ENCODE peak calls at places on chromosomes 6 and 20, in nine cellular contexts. K, E, B, J, Z, H, F, P and Y are unnamed samples.
A peak's percentile ranks its signal among the peaks of the same experiment; 100 is the strongest.

GRCh38 chr6:27591660-27592059 is 118.8 kb upstream of the ZNF184 start:
- DNase-seq in K (no peak), E (no peak), B (peak; percentile 31), J (no peak), Z (peak; percentile 46), H (no peak), F (no peak), P (peak; percentile 75), Y (peak; percentile 59)

GRCh38 chr20:19583532-19584175 is 174.4 kb upstream of the RIN2 start:
- DNase-seq in K (peak; percentile 60), E (peak; percentile 79), B (peak; percentile 91), J (peak; percentile 93), Z (peak; percentile 85), H (peak; percentile 59), F (no peak), P (peak; percentile 7), Y (peak; percentile 9)

GRCh38 chr20:17735959-17736621 is 36.3 kb downstream of the BANF2 start:
- DNase-seq in K (no peak), E (no peak), B (no peak), J (no peak), Z (no peak), H (no peak), F (no peak), P (peak; percentile 19), Y (no peak)

GRCh38 chr20:31537859-31538245 is 23.6 kb downstream of the HM13 start:
- DNase-seq in K (no peak), E (no peak), B (no peak), J (no peak), Z (no peak), H (no peak), F (no peak), P (no peak), Y (no peak)

GRCh38 chr20:14717124-14718004 is 380.0 kb upstream of the FLRT3 start:
- DNase-seq in K (no peak), E (no peak), B (no peak), J (no peak), Z (no peak), H (no peak), F (no peak), P (no peak), Y (no peak)

GRCh38 chr6:129638055-129639019 is 71.6 kb downstream of the ARHGAP18 start:
- DNase-seq in K (peak; percentile 60), E (no peak), B (peak; percentile 28), J (no peak), Z (no peak), H (no peak), F (no peak), P (no peak), Y (no peak)

GRCh38 chr6:71012871-71013456 is 56.1 kb upstream of the B3GAT2 start:
- DNase-seq in K (peak; percentile 53), E (peak; percentile 15), B (peak; percentile 20), J (no peak), Z (peak; percentile 15), H (no peak), F (no peak), P (peak; percentile 26), Y (peak; percentile 50)

GRCh38 chr20:60453388-60453787 is 495.2 kb downstream of the CDH26 start:
- DNase-seq in K (no peak), E (no peak), B (no peak), J (no peak), Z (no peak), H (no peak), F (no peak), P (no peak), Y (no peak)

GRCh38 chr6:89562114-89562815 is 76.3 kb downstream of the LYRM2 start:
- DNase-seq in K (no peak), E (no peak), B (no peak), J (no peak), Z (no peak), H (no peak), F (no peak), P (no peak), Y (no peak)

GRCh38 chr20:62059926-62060630 is 5.6 kb downstream of the TAF4 start:
- DNase-seq in K (no peak), E (peak; percentile 58), B (no peak), J (no peak), Z (no peak), H (no peak), F (no peak), P (no peak), Y (no peak)

GRCh38 chr20:33704197-33704924 is 15.7 kb downstream of the PXMP4 start:
- DNase-seq in K (no peak), E (peak; percentile 46), B (no peak), J (no peak), Z (no peak), H (no peak), F (no peak), P (no peak), Y (no peak)

GRCh38 chr20:33709905-33710541 is 10.1 kb downstream of the PXMP4 start:
- DNase-seq in K (no peak), E (no peak), B (no peak), J (peak; percentile 47), Z (no peak), H (no peak), F (no peak), P (no peak), Y (no peak)

GRCh38 chr20:33709398-33709797 is 10.7 kb downstream of the PXMP4 start:
- DNase-seq in K (no peak), E (peak; percentile 56), B (no peak), J (no peak), Z (no peak), H (no peak), F (no peak), P (no peak), Y (no peak)

GRCh38 chr20:33710681-33711445 is 9.2 kb downstream of the PXMP4 start:
- DNase-seq in K (no peak), E (peak; percentile 39), B (no peak), J (no peak), Z (no peak), H (no peak), F (no peak), P (no peak), Y (no peak)

DNA sequence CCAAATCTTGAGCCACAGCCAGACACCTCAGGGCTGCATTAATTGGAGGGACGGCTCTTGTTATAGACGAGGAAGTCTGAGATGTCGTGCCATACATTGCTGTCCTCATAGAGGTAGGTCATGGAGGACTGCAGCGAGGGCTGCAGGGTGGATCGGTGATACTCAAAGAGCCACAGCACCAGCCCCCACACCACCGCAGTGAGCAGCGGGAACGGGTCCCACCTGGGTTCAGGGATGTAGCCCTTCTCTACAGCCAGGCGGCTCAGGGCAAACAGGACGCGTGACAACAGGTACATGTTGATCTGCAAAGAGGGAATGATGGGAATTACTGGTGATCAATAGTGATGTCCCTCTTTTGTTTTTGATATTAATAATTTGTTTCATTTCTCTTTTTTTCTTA is 12.4 kb downstream of the PXMP4 start:
- DNase-seq in K (no peak), E (peak; percentile 51), B (no peak), J (no peak), Z (no peak), H (no peak), F (no peak), P (no peak), Y (no peak)
- TF ChIP-seq CTCF in K (no peak), E (no peak), B (no peak), J (no peak), Z (no peak), H (no peak), F (no peak), P (no peak), Y (no peak)

DNA sequence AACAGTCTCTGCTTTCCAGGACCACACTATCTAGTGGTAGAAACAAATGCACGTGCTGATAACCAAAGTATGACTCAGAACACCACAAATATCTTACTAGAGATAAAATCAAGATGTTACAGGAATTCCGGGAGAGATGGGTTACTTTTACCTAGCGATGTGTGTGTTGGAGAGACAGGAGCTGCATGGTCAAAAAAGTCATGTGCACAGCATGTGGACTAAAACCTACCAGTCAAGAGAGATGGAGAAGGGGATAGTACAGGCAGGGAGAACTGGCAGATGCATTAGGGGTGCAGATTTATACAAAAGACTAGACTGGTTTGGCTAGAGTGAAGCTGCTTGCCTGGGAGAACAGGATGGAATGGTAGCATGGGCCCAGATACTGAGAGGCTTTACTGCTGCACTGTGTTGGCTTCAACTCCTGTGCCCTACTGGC is 75.3 kb upstream of the MRAP2 start:
- DNase-seq in K (no peak), E (peak; percentile 21), B (no peak), J (no peak), Z (no peak), H (no peak), F (peak; percentile 6), P (peak; percentile 54), Y (no peak)
- TF ChIP-seq CTCF in K (no peak), E (no peak), B (no peak), J (no peak), Z (no peak), H (no peak), F (no peak), P (no peak), Y (no peak)

DNA sequence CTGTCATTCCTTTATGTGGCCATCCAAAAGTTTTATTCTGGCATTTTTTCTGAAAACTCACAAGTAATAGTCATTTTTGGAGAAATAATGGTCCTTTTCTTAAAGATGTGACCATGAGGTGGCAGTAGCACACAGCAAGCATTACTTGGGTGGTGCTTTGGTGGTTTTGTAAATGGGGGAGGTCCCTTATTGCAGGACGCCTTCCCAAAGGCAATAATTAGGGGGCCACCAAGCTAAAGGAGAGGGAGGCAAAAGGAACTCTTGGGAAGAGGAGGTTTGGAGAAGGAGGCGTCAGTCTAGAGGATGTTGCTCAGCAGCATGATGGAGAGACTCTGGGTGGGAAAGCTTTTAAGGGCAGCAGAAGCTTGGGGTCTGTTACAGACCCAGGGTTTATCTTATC is 422.6 kb upstream of the MMS22L start:
- DNase-seq in K (no peak), E (no peak), B (no peak), J (peak; percentile 25), Z (peak; percentile 11), H (no peak), F (no peak), P (no peak), Y (no peak)
- TF ChIP-seq CTCF in K (no peak), E (no peak), B (peak; percentile 60), J (peak; percentile 55), Z (peak; percentile 65), H (no peak), F (peak; percentile 15), P (peak; percentile 27), Y (peak; percentile 59)

GRCh38 chr6:24255676-24256075 is 102.2 kb downstream of the DCDC2 start:
- DNase-seq in K (no peak), E (no peak), B (no peak), J (no peak), Z (no peak), H (no peak), F (no peak), P (no peak), Y (no peak)

GRCh38 chr6:24253360-24253759 is 104.5 kb downstream of the DCDC2 start:
- DNase-seq in K (no peak), E (no peak), B (no peak), J (no peak), Z (no peak), H (no peak), F (no peak), P (no peak), Y (no peak)

GRCh38 chr6:24252215-24252614 is 105.6 kb downstream of the DCDC2 start:
- DNase-seq in K (no peak), E (no peak), B (no peak), J (no peak), Z (no peak), H (no peak), F (no peak), P (no peak), Y (no peak)

GRCh38 chr6:24251339-24251738 is 106.5 kb downstream of the DCDC2 start:
- DNase-seq in K (no peak), E (no peak), B (no peak), J (peak; percentile 19), Z (no peak), H (no peak), F (no peak), P (no peak), Y (no peak)

GRCh38 chr6:24257282-24257681 is 100.6 kb downstream of the DCDC2 start:
- DNase-seq in K (no peak), E (no peak), B (no peak), J (no peak), Z (no peak), H (no peak), F (no peak), P (no peak), Y (no peak)
- TF ChIP-seq CTCF in K (no peak), E (no peak), B (peak; percentile 12), J (no peak), Z (peak; percentile 35), H (no peak), F (no peak), P (no peak), Y (peak; percentile 28)